ENCODE peak calls at places on chromosomes 1 and 21, in eight cellular contexts. R is GM12878; Y is CD8-positive, alpha-beta memory T cell; S is AG04450; V is lower lobe of right lung; Z is OCI-LY7; N is body of pancreas; Q is pancreas. F is an unnamed sample.

GRCh38 chr1:204426035-204426436 is 14.4 kb upstream of the PPP1R15B start:
- DNase-seq in Y (no peak), V (no peak), Z (no peak), R (no peak), S (no peak), Q (no peak), N (no peak), F (no peak)

GRCh38 chr1:22184892-22185612 is 42.2 kb upstream of the WNT4 start:
- DNase-seq in Z (no peak), Q (peak; percentile 34), S (no peak), Y (peak; percentile 38), V (peak; percentile 65), R (no peak), N (peak; percentile 75), F (peak; percentile 78)

GRCh38 chr1:185474440-185475149 is 157.6 kb upstream of the IVNS1ABP start:
- DNase-seq in Z (no peak), Q (no peak), V (no peak), R (no peak), Y (peak; percentile 49), S (no peak), N (no peak), F (no peak)

GRCh38 chr1:164801791-164802572 is 243.0 kb downstream of the PBX1 start:
- DNase-seq in Q (no peak), Y (no peak), Z (no peak), R (no peak), N (no peak), V (no peak), S (no peak), F (no peak)

GRCh38 chr1:21302747-21303715 is 12.8 kb upstream of the ECE1 start:
- DNase-seq in Z (no peak), S (peak; percentile 77), V (no peak), Y (no peak), R (no peak), Q (peak; percentile 18), N (no peak), F (peak; percentile 49)

GRCh38 chr1:92404661-92405060 is 82.1 kb downstream of the GFI1 start:
- DNase-seq in V (no peak), Z (no peak), R (no peak), N (no peak), S (no peak), Q (no peak), Y (no peak), F (no peak)

GRCh38 chr1:39900662-39901485 is 843 bp downstream of the MYCL start:
- DNase-seq in Y (no peak), N (peak; percentile 33), V (peak; percentile 56), S (no peak), R (no peak), Z (no peak), Q (peak; percentile 42), F (peak; percentile 91)

GRCh38 chr1:86423873-86424272 is at the start of gene CLCA2:
- DNase-seq in R (no peak), S (no peak), Q (no peak), V (no peak), N (no peak), Y (no peak), Z (no peak), F (no peak)

GRCh38 chr1:203178083-203178482 is 2.5 kb upstream of the MYBPH start:
- DNase-seq in Z (no peak), Q (no peak), Y (no peak), S (no peak), N (no peak), V (no peak), R (no peak), F (peak; percentile 91)

GRCh38 chr1:62962794-62963776 is 179.2 kb downstream of the ATG4C start:
- DNase-seq in N (peak; percentile 52), R (no peak), V (no peak), S (no peak), Y (no peak), Q (peak; percentile 42), Z (peak; percentile 18), F (peak; percentile 96)

GRCh38 chr1:60831780-60832179 is 250.6 kb upstream of the NFIA start:
- DNase-seq in S (no peak), Z (no peak), N (no peak), Y (no peak), R (no peak), V (no peak), Q (no peak), F (no peak)

GRCh38 chr21:15437873-15438272 is 291.9 kb upstream of the USP25 start:
- DNase-seq in Z (no peak), N (no peak), R (peak; percentile 46), V (no peak), Y (no peak), S (no peak), Q (no peak), F (no peak)

GRCh38 chr1:223835754-223836153 is 10.0 kb downstream of the TP53BP2 start:
- DNase-seq in N (no peak), Z (no peak), Q (no peak), R (no peak), V (no peak), Y (no peak), S (no peak), F (no peak)
- H3K27ac ChIP-seq in N (no peak overlapping the region), Z (no peak overlapping the region), Q (no peak overlapping the region), R (no peak overlapping the region), V (no peak overlapping the region), Y (no peak overlapping the region), S (no peak overlapping the region), F (no peak overlapping the region)

DNA sequence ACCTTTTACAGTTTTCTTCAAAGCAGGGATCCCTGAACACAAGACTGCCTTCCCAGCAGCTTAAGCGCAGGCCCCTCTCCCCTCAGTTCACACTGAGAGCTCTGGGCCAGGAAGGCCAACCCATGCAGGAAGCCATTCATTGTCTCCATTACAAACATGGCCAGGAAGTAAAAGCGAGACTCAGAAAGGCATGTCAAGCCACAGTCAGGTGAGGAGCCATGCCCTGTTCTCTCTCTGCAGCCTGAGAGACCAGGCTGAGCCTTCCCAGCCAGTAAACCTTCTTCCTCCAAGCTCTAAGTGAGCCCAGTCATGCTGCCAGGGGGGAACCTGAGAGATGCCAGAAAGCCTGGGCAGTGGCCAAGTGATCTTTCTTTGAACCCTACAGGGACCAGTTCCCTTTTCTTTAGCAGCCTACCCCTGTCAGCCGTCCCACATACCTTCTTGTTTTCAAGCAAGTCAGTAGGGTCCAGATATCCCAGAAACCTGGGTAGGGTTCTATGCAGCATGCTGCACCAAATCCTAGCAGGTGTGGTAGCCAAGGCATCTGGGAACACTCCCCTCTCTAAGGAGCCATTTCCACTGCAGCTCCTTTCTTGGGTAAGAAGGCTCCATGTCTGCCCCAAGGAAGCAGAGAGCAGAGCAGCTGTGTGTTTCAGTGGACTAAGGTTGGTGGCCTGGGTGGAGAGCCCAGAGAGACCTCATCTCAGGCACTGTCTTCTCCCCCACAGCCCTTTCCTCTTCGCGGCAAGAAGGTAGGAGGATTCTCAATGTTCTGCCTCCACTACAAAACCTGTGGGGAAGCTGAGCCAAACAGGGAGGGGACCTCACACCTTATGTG is 974 bp downstream of the TRAF3IP3 start:
- DNase-seq in Q (no peak), R (peak; percentile 49), V (peak; percentile 58), S (no peak), N (peak; percentile 60), Y (peak; percentile 55), Z (peak; percentile 52), F (no peak)
- H3K27ac ChIP-seq in Q (peak overlapping the region; percentile 16), R (peak overlapping the region; percentile 92), V (peak overlapping the region; percentile 69), S (no peak overlapping the region), N (no peak overlapping the region), Y (peak overlapping the region; percentile 57), Z (peak overlapping the region; percentile 74), F (no peak overlapping the region)

DNA sequence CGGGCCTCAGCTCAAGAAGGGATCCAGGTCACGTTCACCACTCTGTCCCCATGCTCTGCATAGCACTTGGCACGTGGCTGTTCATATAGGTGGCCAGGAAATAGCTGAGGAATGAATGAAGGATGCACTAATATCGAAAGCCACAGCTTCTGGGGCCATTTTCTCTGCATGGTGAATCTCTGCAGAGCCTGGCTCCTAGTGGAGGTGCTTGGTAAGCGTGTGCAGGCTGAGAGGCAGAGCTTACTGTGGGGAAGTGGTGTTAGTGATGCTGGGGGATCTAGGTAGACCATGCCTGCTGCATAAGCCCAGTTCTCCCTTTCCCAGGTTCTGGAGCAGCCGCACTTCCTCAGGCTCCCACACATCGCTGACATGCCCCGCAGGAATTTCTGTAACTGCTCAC is 8.3 kb downstream of the CSRP1 start:
- DNase-seq in Y (no peak), V (no peak), Z (no peak), S (no peak), R (no peak), Q (no peak), N (no peak), F (no peak)
- H3K27ac ChIP-seq in Y (no peak overlapping the region), V (peak overlapping the region; percentile 9), Z (no peak overlapping the region), S (no peak overlapping the region), R (no peak overlapping the region), Q (no peak overlapping the region), N (no peak overlapping the region), F (no peak overlapping the region)

GRCh38 chr1:28751315-28752056 is 14.7 kb downstream of the YTHDF2 start:
- DNase-seq in V (no peak), N (no peak), Y (no peak), R (no peak), Z (no peak), S (no peak), Q (no peak), F (no peak)
- H3K27ac ChIP-seq in V (no peak overlapping the region), N (no peak overlapping the region), Y (no peak overlapping the region), R (no peak overlapping the region), Z (no peak overlapping the region), S (no peak overlapping the region), Q (no peak overlapping the region), F (no peak overlapping the region)

GRCh38 chr1:222594789-222595188 is 5.1 kb upstream of the TAF1A start:
- DNase-seq in V (no peak), S (no peak), Q (no peak), R (no peak), Z (no peak), Y (no peak), N (no peak), F (no peak)

GRCh38 chr1:222588135-222588534 is 1.6 kb downstream of the TAF1A start:
- DNase-seq in Y (no peak), V (no peak), N (no peak), R (no peak), S (no peak), Q (no peak), Z (no peak), F (no peak)

GRCh38 chr1:222592171-222592570 is 2.4 kb upstream of the TAF1A start:
- DNase-seq in Q (no peak), S (no peak), N (no peak), Y (no peak), Z (no peak), V (no peak), R (no peak), F (no peak)

GRCh38 chr1:222586842-222587241 is 2.9 kb downstream of the TAF1A start:
- DNase-seq in S (no peak), R (no peak), Z (no peak), Q (no peak), N (no peak), V (no peak), Y (no peak), F (no peak)

GRCh38 chr1:222589462-222590302 is at the start of gene TAF1A:
- DNase-seq in S (peak; percentile 42), N (peak; percentile 90), Y (peak; percentile 93), Q (peak; percentile 86), V (peak; percentile 93), R (peak; percentile 43), Z (peak; percentile 88), F (peak; percentile 94)
- H3K27ac ChIP-seq in S (peak within 1 kb of the TSS; percentile 41), N (peak within 1 kb of the TSS; percentile 76), Y (peak within 1 kb of the TSS; percentile 78), Q (peak within 1 kb of the TSS; percentile 74), V (peak within 1 kb of the TSS; percentile 84), R (peak within 1 kb of the TSS; percentile 90), Z (peak within 1 kb of the TSS; percentile 43), F (no peak within 1 kb of the TSS)

DNA sequence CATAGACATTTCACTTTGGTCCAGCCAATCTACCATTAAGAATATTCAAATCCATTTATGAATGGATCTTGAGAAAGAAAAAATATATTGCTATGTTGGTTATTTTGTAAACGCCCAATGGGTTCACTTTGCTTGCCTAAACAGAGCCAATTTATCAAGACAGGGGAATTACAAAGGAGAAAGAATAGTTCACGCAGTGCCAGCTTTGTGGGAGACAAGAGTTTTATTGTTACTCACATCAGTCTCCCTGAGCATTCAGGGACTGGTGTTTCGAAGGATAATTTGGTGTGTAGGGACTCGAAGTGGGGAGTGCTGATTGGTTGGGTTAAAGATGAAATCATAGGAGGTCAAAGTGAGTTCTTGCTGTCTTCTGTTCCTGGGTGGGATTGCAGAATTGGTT is 135.3 kb downstream of the GABPA start:
- DNase-seq in Q (no peak), Z (no peak), Y (no peak), R (no peak), S (no peak), N (no peak), V (no peak), F (no peak)
- H3K27ac ChIP-seq in Q (no peak overlapping the region), Z (no peak overlapping the region), Y (no peak overlapping the region), R (no peak overlapping the region), S (no peak overlapping the region), N (no peak overlapping the region), V (no peak overlapping the region), F (no peak overlapping the region)